ENCODE peak calls at places on chromosomes 5 and 9, in five cellular contexts. I is tibial nerve, T is mesendoderm, C is PC-3, B is heart left ventricle. L is an unnamed sample. For H3K36me3, the result is how much of the 10 kb centered on the place peaks cover.

GRCh38 chr9:98641675-98642074 is 67.1 kb downstream of the GABBR2 start:
- DNase-seq in I (no peak), T (no peak), C (no peak), B (no peak), L (no peak)

GRCh38 chr5:154721476-154722058 is 33.6 kb upstream of the LARP1 start:
- DNase-seq in I (no peak), T (no peak), C (no peak), B (no peak), L (no peak)

GRCh38 chr5:128111818-128112448 is 28.4 kb downstream of the SLC12A2 start:
- DNase-seq in I (no peak), T (no peak), C (peak), B (no peak), L (no peak)

GRCh38 chr5:94241288-94241651 is 377.1 kb downstream of the KIAA0825 start:
- DNase-seq in I (no peak), T (no peak), C (peak), B (no peak), L (no peak)

GRCh38 chr5:39424751-39425524 is at the start of gene DAB2:
- DNase-seq in I (peak), T (peak), C (peak), B (peak), L (peak)

GRCh38 chr5:42604171-42604711 is 152.4 kb upstream of the CCDC152 start:
- DNase-seq in I (no peak), T (no peak), C (no peak), B (no peak), L (no peak)

GRCh38 chr5:19853616-19854240 is 134.3 kb downstream of the CDH18 start:
- DNase-seq in I (no peak), T (peak), C (peak), B (no peak), L (no peak)

GRCh38 chr9:37026085-37026935 is 7.8 kb downstream of the PAX5 start:
- DNase-seq in I (no peak), T (peak), C (no peak), B (no peak), L (no peak)

GRCh38 chr5:151825445-151825844 is 53.7 kb downstream of the G3BP1 start:
- DNase-seq in I (peak), T (peak), C (peak), B (no peak), L (peak)

GRCh38 chr9:113943112-113944009 is 67.3 kb downstream of the ZNF618 start:
- DNase-seq in I (peak), T (peak), C (no peak), B (no peak), L (no peak)

GRCh38 chr9:38278457-38278856 is 114.0 kb upstream of the ALDH1B1 start:
- DNase-seq in I (no peak), T (no peak), C (no peak), B (no peak), L (no peak)

GRCh38 chr9:89527084-89527483 is 29.2 kb upstream of the SEMA4D start:
- DNase-seq in I (peak), T (no peak), C (no peak), B (no peak), L (no peak)

GRCh38 chr9:137237759-137238726 is 3.0 kb upstream of the TUBB4B start:
- DNase-seq in I (no peak), T (no peak), C (peak), B (no peak), L (no peak)

GRCh38 chr5:135934939-135935338 is 19.8 kb downstream of the LECT2 start:
- DNase-seq in I (no peak), T (no peak), C (no peak), B (no peak), L (no peak)

GRCh38 chr5:147223951-147224791 is 10.7 kb upstream of the STK32A start:
- DNase-seq in I (peak), T (peak), C (peak), B (no peak), L (no peak)

GRCh38 chr5:116905885-116906284 is 331.3 kb upstream of the SEMA6A start:
- DNase-seq in I (no peak), T (no peak), C (no peak), B (no peak), L (no peak)

GRCh38 chr9:110142868-110143866 is 64.8 kb downstream of the C9orf152 start:
- DNase-seq in I (no peak), T (no peak), C (peak), B (no peak), L (no peak)

GRCh38 chr9:135278586-135278985 is 191.1 kb downstream of the OLFM1 start:
- DNase-seq in I (no peak), T (no peak), C (no peak), B (no peak), L (no peak)

GRCh38 chr5:10295619-10296326 is 11.9 kb downstream of the CMBL start:
- DNase-seq in I (no peak), T (no peak), C (peak), B (no peak), L (no peak)

GRCh38 chr5:148974638-148975330 is 88.1 kb downstream of the SH3TC2 start:
- DNase-seq in I (no peak), T (peak), C (peak), B (no peak), L (no peak)

GRCh38 chr9:97980479-97980803 is 2.7 kb upstream of the ANP32B start:
- DNase-seq in I (no peak), T (no peak), C (no peak), B (no peak), L (no peak)

GRCh38 chr5:135039526-135040296 is 5.7 kb upstream of the PITX1 start:
- DNase-seq in I (no peak), T (no peak), C (no peak), B (peak), L (no peak)

GRCh38 chr5:88452820-88453219 is 184.2 kb upstream of the TMEM161B start:
- DNase-seq in I (no peak), T (peak), C (peak), B (no peak), L (no peak)

GRCh38 chr9:87685431-87685830 is 40.5 kb upstream of the CTSL start:
- DNase-seq in I (no peak), T (no peak), C (no peak), B (no peak), L (no peak)

GRCh38 chr9:113523421-113524141 is 60.1 kb downstream of the RGS3 start:
- DNase-seq in I (no peak), T (no peak), C (no peak), B (peak), L (peak)

GRCh38 chr5:65144136-65144871 is 337.4 kb downstream of the ADAMTS6 start:
- DNase-seq in I (no peak), T (no peak), C (no peak), B (no peak), L (no peak)

GRCh38 chr9:110427497-110428104 is 89.9 kb upstream of the TXNDC8 start:
- DNase-seq in I (peak), T (peak), C (peak), B (no peak), L (no peak)

GRCh38 chr5:148268556-148268955 is at the start of gene SPINK13:
- DNase-seq in I (no peak), T (peak), C (peak), B (no peak), L (no peak)

DNA sequence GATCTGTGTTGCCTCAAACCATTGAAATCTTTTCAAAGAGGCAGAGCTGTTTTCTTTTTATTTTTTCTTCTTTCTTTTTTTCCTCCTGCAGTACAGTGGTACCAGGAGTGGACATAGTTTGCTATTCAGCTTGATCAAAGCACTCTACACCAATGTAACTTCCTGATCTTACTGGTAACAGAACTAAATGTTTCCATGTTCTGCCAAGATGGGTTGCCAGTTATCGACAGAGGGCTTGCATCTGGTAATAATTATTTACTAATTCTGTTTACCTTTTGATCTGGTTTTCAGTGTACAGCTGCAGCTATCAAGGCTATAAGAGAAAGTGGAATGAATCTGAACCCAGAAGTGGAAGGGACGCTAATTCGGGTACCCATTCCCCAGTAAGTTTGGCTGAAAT is 26.8 kb downstream of the MRRF start:
- DNase-seq in I (no peak), T (no peak), C (no peak), B (no peak), L (no peak)
- H3K36me3 ChIP-seq in I (half or more), T (under half), C (under half), B (half or more), L (under half)

GRCh38 chr9:95317893-95318211 is 343 bp upstream of the FANCC start:
- DNase-seq in I (no peak), T (no peak), C (no peak), B (no peak), L (no peak)
- H3K27ac ChIP-seq in I (peak), T (peak), C (peak), B (peak), L (peak)

GRCh38 chr9:20623021-20623747 is 885 bp upstream of the MLLT3 start:
- DNase-seq in I (peak), T (peak), C (peak), B (peak), L (peak)

GRCh38 chr9:20620658-20621552 is 1.4 kb downstream of the MLLT3 start:
- DNase-seq in I (peak), T (peak), C (peak), B (peak), L (peak)

GRCh38 chr9:20621553-20622329 is 558 bp downstream of the MLLT3 start:
- DNase-seq in I (peak), T (peak), C (peak), B (peak), L (peak)

GRCh38 chr9:20623748-20624124 is 1.4 kb upstream of the MLLT3 start:
- DNase-seq in I (no peak), T (peak), C (peak), B (no peak), L (no peak)

DNA sequence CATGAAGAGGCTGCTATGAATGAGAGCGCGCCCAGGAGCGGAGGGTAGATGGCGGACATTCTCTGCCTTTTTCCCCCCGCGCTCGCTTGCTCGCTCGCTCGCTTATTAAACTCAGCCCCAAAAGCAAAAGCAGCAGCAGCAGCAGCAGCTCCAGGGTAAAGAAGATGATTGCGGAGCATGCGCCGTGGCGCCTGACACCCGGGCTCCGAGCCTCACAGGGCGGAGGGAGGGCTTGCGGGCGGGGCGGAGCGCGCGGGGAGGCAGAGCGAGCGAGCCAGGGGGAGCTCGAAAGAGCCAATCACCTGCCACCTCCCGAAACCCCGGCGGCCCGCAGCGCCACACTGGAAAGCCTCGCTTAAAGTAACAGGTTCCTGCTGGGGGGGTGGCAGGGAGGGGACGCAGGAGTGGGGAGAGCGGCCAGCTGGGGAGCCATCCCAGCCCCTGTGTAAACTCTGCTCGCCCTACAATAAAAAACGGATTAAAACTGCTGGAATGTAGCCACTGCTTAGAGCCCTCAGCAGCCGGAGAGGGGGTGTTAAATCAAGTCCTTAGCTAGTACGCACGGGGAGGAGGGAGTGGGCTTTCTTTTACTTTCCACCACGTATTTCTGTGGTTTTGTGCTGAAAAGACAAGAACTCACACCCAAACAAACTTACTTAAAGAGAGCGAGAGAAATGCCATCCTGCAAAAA is at the start of gene MLLT3:
- DNase-seq in I (peak), T (peak), C (peak), B (peak), L (peak)
- H3K36me3 ChIP-seq in I (under half), T (under half), C (under half), B (under half), L (under half)

GRCh38 chr9:112056986-112057385 is 118.1 kb downstream of the SUSD1 start:
- DNase-seq in I (no peak), T (no peak), C (no peak), B (no peak), L (no peak)

GRCh38 chr9:112059145-112059979 is 115.7 kb downstream of the SUSD1 start:
- DNase-seq in I (peak), T (no peak), C (peak), B (no peak), L (no peak)

GRCh38 chr9:112063151-112063550 is 111.9 kb downstream of the SUSD1 start:
- DNase-seq in I (no peak), T (no peak), C (no peak), B (no peak), L (no peak)

GRCh38 chr9:112061152-112061740 is 113.9 kb downstream of the SUSD1 start:
- DNase-seq in I (peak), T (peak), C (peak), B (peak), L (no peak)

DNA sequence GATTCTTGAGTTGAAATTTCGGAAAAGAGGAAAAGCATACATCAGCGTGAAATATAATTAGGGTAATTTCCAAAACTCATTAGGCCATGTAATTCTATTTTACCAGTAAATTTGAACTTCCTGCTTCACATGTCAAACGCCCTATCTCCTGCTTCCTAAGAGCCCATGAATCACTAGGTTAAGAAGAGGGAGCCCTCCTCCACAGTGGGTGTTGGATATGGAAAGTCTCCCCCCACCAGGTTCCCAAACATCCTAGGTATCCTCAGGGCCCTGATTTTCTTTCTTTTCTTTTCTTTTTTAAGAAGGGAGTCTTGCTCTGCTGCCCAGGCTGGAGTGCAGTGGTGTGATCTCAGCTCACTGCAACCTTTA is 115.1 kb downstream of the SUSD1 start:
- DNase-seq in I (no peak), T (no peak), C (no peak), B (no peak), L (no peak)
- H3K27ac ChIP-seq in I (peak), T (no peak), C (peak), B (no peak), L (no peak)

GRCh38 chr5:163447191-163447590 is 9.8 kb downstream of the CCNG1 start:
- DNase-seq in I (no peak), T (no peak), C (no peak), B (no peak), L (no peak)

GRCh38 chr5:163447875-163448274 is 10.5 kb downstream of the CCNG1 start:
- DNase-seq in I (no peak), T (no peak), C (no peak), B (no peak), L (no peak)

GRCh38 chr5:163445345-163445744 is 8.0 kb downstream of the CCNG1 start:
- DNase-seq in I (no peak), T (no peak), C (no peak), B (no peak), L (no peak)

GRCh38 chr5:163440954-163441353 is 3.6 kb downstream of the CCNG1 start:
- DNase-seq in I (no peak), T (no peak), C (no peak), B (no peak), L (no peak)

DNA sequence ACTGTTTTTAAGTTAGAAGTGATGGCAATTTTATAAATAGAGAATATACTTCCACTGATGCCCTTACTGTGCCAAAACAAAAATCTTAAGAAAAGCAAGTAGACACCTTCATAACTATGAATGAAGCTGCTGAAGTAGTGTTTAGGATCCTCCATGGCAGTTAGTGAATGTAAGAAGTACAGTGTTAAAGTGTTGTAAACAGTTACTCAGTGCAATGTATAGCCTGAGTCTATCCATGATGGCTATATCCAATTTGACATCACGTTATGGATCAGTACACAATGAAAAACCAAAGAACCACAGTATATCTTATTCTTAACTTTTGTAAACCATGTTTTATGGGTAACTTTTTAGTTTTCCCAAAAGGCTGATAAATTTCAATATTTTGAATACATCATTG is 7.1 kb downstream of the CCNG1 start:
- DNase-seq in I (no peak), T (no peak), C (no peak), B (no peak), L (no peak)
- H3K36me3 ChIP-seq in I (half or more), T (under half), C (half or more), B (half or more), L (under half)

DNA sequence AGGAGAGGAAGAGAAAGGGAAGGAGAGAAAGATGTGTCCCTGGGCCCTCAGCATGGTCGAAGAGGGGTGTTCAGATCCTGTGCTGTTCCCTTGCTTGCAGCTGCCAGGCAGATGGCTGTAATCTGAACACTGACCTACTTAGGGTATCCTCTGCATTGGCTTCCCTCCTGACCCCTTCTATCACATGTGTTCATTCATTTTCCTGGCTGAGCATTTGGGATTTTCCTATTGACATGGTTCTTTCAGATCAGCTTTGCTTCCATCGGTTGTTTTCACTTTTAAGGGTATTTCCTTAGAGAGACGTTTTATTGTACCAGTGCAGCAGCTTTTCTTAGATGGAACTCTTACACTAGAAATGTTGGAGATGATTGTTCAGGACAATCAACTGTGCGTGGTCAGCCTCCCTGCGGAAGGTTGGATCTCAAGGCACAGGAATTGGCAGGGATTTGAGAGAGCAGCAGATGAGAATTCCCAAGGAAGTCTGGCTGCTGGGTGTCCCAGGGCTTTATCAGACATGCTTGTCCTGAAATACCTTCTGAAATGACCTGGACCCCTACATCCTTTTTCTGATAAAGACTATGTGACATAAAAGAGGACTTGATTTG is 26.0 kb downstream of the ACTBL2 start:
- DNase-seq in I (no peak), T (no peak), C (no peak), B (no peak), L (no peak)
- H3K27ac ChIP-seq in I (no peak), T (no peak), C (no peak), B (no peak), L (no peak)

GRCh38 chr5:60686164-60686563 is 13.8 kb downstream of the DEPDC1B start:
- DNase-seq in I (no peak), T (no peak), C (no peak), B (no peak), L (no peak)
- H3K36me3 ChIP-seq in I (under half), T (under half), C (under half), B (under half), L (under half)